ENCODE peak calls at places on chromosomes 6 and 20, in eight cellular contexts. E is T-helper 2 cell; W is erythroblast; C is endothelial cell; V is AML-193; B is right cardiac atrium; N is stimulated activated CD8-positive, alpha-beta memory T cell treated with anti-CD3 and anti-CD28 coated beads, Interleukin-12 subunit alpha, Interleukin-12 subunit beta, amount 100 ng/mL, for 4 hours; H is ELR. Z is an unnamed sample.

GRCh38 chr20:24470782-24471582 is 1.6 kb downstream of the SYNDIG1 start:
- DNase-seq in E (no peak), V (no peak), C (peak; percentile 24), B (peak; percentile 21), H (no peak), W (no peak), N (no peak), Z (peak; percentile 24)

GRCh38 chr6:111540971-111541719 is 58.1 kb upstream of the REV3L start:
- DNase-seq in H (no peak), C (no peak), B (no peak), E (no peak), N (no peak), V (no peak), W (no peak), Z (no peak)

GRCh38 chr6:72084992-72085569 is 198.7 kb downstream of the RIMS1 start:
- DNase-seq in C (no peak), H (peak; percentile 36), E (no peak), V (peak; percentile 46), N (no peak), W (peak; percentile 33), B (no peak), Z (peak; percentile 16)

GRCh38 chr6:53119772-53120409 is 28.8 kb downstream of the GCM1 start:
- DNase-seq in C (no peak), B (no peak), E (no peak), N (no peak), H (peak; percentile 71), V (no peak), W (no peak), Z (no peak)

GRCh38 chr6:80607814-80608391 is 501.4 kb downstream of the BCKDHB start:
- DNase-seq in C (no peak), H (peak; percentile 93), N (no peak), V (peak; percentile 54), W (no peak), B (peak; percentile 8), E (no peak), Z (no peak)

GRCh38 chr20:50121858-50122271 is 8.9 kb upstream of the UBE2V1 start:
- DNase-seq in N (no peak), E (no peak), W (peak; percentile 30), H (peak; percentile 67), V (no peak), C (no peak), B (no peak), Z (no peak)

GRCh38 chr6:169188051-169188863 is 65.4 kb downstream of the THBS2 start:
- DNase-seq in V (no peak), W (no peak), B (no peak), C (no peak), H (peak; percentile 95), E (no peak), N (no peak), Z (no peak)

GRCh38 chr6:150269857-150270223 is 99.0 kb upstream of the IYD start:
- DNase-seq in E (no peak), V (no peak), B (no peak), N (no peak), W (peak; percentile 6), H (peak; percentile 63), C (no peak), Z (no peak)

GRCh38 chr20:60636417-60636816 is 615.6 kb upstream of the CDH4 start:
- DNase-seq in B (no peak), H (no peak), N (no peak), W (no peak), V (no peak), C (no peak), E (no peak), Z (no peak)

Z was measured in SK-N-DZ.